ENCODE peak calls at places on chromosomes 12 and 14, in six cellular contexts. One of them, this sample, is unnamed.

GRCh38 chr14:54450535-54450934 is 9.4 kb upstream of the CNIH1 start:
- DNase-seq in GM10248: peak; percentile 55
- DNase-seq in stimulated activated effector memory CD8-positive, alpha-beta T cell treated with anti-CD3 and anti-CD28 coated beads, Interleukin-12 subunit alpha, Interleukin-12 subunit beta, amount 100 ng/mL, for 72 hours: no peak
- DNase-seq in stimulated activated CD4-positive, alpha-beta T cell treated with anti-CD3 and anti-CD28 coated beads, Interleukin-15, amount 100 ng/mL, for 48 hours: no peak
- DNase-seq in NCI-H1092 treated with DMSO at 0.1 percent for 48 hours: no peak
- DNase-seq in GM20000: peak; percentile 51
- DNase-seq in this sample: no peak

GRCh38 chr12:99959549-99960170 is 25.1 kb downstream of the ANKS1B start:
- DNase-seq in NCI-H1092 treated with DMSO at 0.1 percent for 48 hours: peak; percentile 88
- DNase-seq in GM20000: no peak
- DNase-seq in GM10248: no peak
- DNase-seq in stimulated activated CD4-positive, alpha-beta T cell treated with anti-CD3 and anti-CD28 coated beads, Interleukin-15, amount 100 ng/mL, for 48 hours: no peak
- DNase-seq in stimulated activated effector memory CD8-positive, alpha-beta T cell treated with anti-CD3 and anti-CD28 coated beads, Interleukin-12 subunit alpha, Interleukin-12 subunit beta, amount 100 ng/mL, for 72 hours: no peak
- DNase-seq in this sample: no peak

GRCh38 chr14:56774503-56774902 is 35.8 kb downstream of the OTX2 start:
- DNase-seq in GM10248: no peak
- DNase-seq in GM20000: no peak
- DNase-seq in NCI-H1092 treated with DMSO at 0.1 percent for 48 hours: no peak
- DNase-seq in stimulated activated effector memory CD8-positive, alpha-beta T cell treated with anti-CD3 and anti-CD28 coated beads, Interleukin-12 subunit alpha, Interleukin-12 subunit beta, amount 100 ng/mL, for 72 hours: no peak
- DNase-seq in stimulated activated CD4-positive, alpha-beta T cell treated with anti-CD3 and anti-CD28 coated beads, Interleukin-15, amount 100 ng/mL, for 48 hours: no peak
- DNase-seq in this sample: no peak

GRCh38 chr14:64726585-64726890 is 22.3 kb downstream of the PLEKHG3 start:
- DNase-seq in stimulated activated effector memory CD8-positive, alpha-beta T cell treated with anti-CD3 and anti-CD28 coated beads, Interleukin-12 subunit alpha, Interleukin-12 subunit beta, amount 100 ng/mL, for 72 hours: no peak
- DNase-seq in GM10248: no peak
- DNase-seq in stimulated activated CD4-positive, alpha-beta T cell treated with anti-CD3 and anti-CD28 coated beads, Interleukin-15, amount 100 ng/mL, for 48 hours: no peak
- DNase-seq in NCI-H1092 treated with DMSO at 0.1 percent for 48 hours: no peak
- DNase-seq in GM20000: no peak
- DNase-seq in this sample: no peak

GRCh38 chr14:73242274-73242960 is 5.1 kb downstream of the PAPLN start:
- DNase-seq in GM10248: no peak
- DNase-seq in NCI-H1092 treated with DMSO at 0.1 percent for 48 hours: no peak
- DNase-seq in GM20000: peak; percentile 61
- DNase-seq in stimulated activated CD4-positive, alpha-beta T cell treated with anti-CD3 and anti-CD28 coated beads, Interleukin-15, amount 100 ng/mL, for 48 hours: no peak
- DNase-seq in stimulated activated effector memory CD8-positive, alpha-beta T cell treated with anti-CD3 and anti-CD28 coated beads, Interleukin-12 subunit alpha, Interleukin-12 subunit beta, amount 100 ng/mL, for 72 hours: no peak
- DNase-seq in this sample: no peak

GRCh38 chr12:101802486-101802885 is 28.3 kb downstream of the GNPTAB start:
- DNase-seq in GM10248: no peak
- DNase-seq in NCI-H1092 treated with DMSO at 0.1 percent for 48 hours: no peak
- DNase-seq in stimulated activated effector memory CD8-positive, alpha-beta T cell treated with anti-CD3 and anti-CD28 coated beads, Interleukin-12 subunit alpha, Interleukin-12 subunit beta, amount 100 ng/mL, for 72 hours: no peak
- DNase-seq in stimulated activated CD4-positive, alpha-beta T cell treated with anti-CD3 and anti-CD28 coated beads, Interleukin-15, amount 100 ng/mL, for 48 hours: no peak
- DNase-seq in GM20000: no peak
- DNase-seq in this sample: no peak

GRCh38 chr14:24262821-24263733 is at the start of gene TGM1:
- DNase-seq in stimulated activated effector memory CD8-positive, alpha-beta T cell treated with anti-CD3 and anti-CD28 coated beads, Interleukin-12 subunit alpha, Interleukin-12 subunit beta, amount 100 ng/mL, for 72 hours: no peak
- DNase-seq in NCI-H1092 treated with DMSO at 0.1 percent for 48 hours: no peak
- DNase-seq in GM20000: no peak
- DNase-seq in GM10248: no peak
- DNase-seq in stimulated activated CD4-positive, alpha-beta T cell treated with anti-CD3 and anti-CD28 coated beads, Interleukin-15, amount 100 ng/mL, for 48 hours: no peak
- DNase-seq in this sample: no peak

GRCh38 chr12:53803703-53804102 is 51.9 kb upstream of the CISTR start:
- DNase-seq in GM10248: no peak
- DNase-seq in stimulated activated effector memory CD8-positive, alpha-beta T cell treated with anti-CD3 and anti-CD28 coated beads, Interleukin-12 subunit alpha, Interleukin-12 subunit beta, amount 100 ng/mL, for 72 hours: no peak
- DNase-seq in stimulated activated CD4-positive, alpha-beta T cell treated with anti-CD3 and anti-CD28 coated beads, Interleukin-15, amount 100 ng/mL, for 48 hours: no peak
- DNase-seq in NCI-H1092 treated with DMSO at 0.1 percent for 48 hours: no peak
- DNase-seq in GM20000: no peak
- DNase-seq in this sample: no peak

GRCh38 chr14:105053421-105053820 is 11.8 kb downstream of the GPR132 start:
- DNase-seq in NCI-H1092 treated with DMSO at 0.1 percent for 48 hours: no peak
- DNase-seq in stimulated activated CD4-positive, alpha-beta T cell treated with anti-CD3 and anti-CD28 coated beads, Interleukin-15, amount 100 ng/mL, for 48 hours: no peak
- DNase-seq in stimulated activated effector memory CD8-positive, alpha-beta T cell treated with anti-CD3 and anti-CD28 coated beads, Interleukin-12 subunit alpha, Interleukin-12 subunit beta, amount 100 ng/mL, for 72 hours: no peak
- DNase-seq in GM20000: no peak
- DNase-seq in GM10248: no peak
- DNase-seq in this sample: no peak

GRCh38 chr12:71755146-71755892 is 656 bp downstream of the RAB21 start:
- DNase-seq in stimulated activated effector memory CD8-positive, alpha-beta T cell treated with anti-CD3 and anti-CD28 coated beads, Interleukin-12 subunit alpha, Interleukin-12 subunit beta, amount 100 ng/mL, for 72 hours: peak; percentile 82
- DNase-seq in stimulated activated CD4-positive, alpha-beta T cell treated with anti-CD3 and anti-CD28 coated beads, Interleukin-15, amount 100 ng/mL, for 48 hours: peak; percentile 33
- DNase-seq in GM20000: peak; percentile 79
- DNase-seq in NCI-H1092 treated with DMSO at 0.1 percent for 48 hours: no peak
- DNase-seq in GM10248: peak; percentile 71
- DNase-seq in this sample: peak; percentile 51

GRCh38 chr12:29073631-29074239 is 75.3 kb upstream of the FAR2 start:
- DNase-seq in GM20000: peak; percentile 14
- DNase-seq in stimulated activated effector memory CD8-positive, alpha-beta T cell treated with anti-CD3 and anti-CD28 coated beads, Interleukin-12 subunit alpha, Interleukin-12 subunit beta, amount 100 ng/mL, for 72 hours: no peak
- DNase-seq in NCI-H1092 treated with DMSO at 0.1 percent for 48 hours: peak; percentile 12
- DNase-seq in GM10248: peak; percentile 20
- DNase-seq in stimulated activated CD4-positive, alpha-beta T cell treated with anti-CD3 and anti-CD28 coated beads, Interleukin-15, amount 100 ng/mL, for 48 hours: no peak
- DNase-seq in this sample: no peak

GRCh38 chr12:3084742-3085141 is 7.6 kb downstream of the TSPAN9 start:
- DNase-seq in GM20000: no peak
- DNase-seq in GM10248: no peak
- DNase-seq in stimulated activated effector memory CD8-positive, alpha-beta T cell treated with anti-CD3 and anti-CD28 coated beads, Interleukin-12 subunit alpha, Interleukin-12 subunit beta, amount 100 ng/mL, for 72 hours: no peak
- DNase-seq in NCI-H1092 treated with DMSO at 0.1 percent for 48 hours: no peak
- DNase-seq in stimulated activated CD4-positive, alpha-beta T cell treated with anti-CD3 and anti-CD28 coated beads, Interleukin-15, amount 100 ng/mL, for 48 hours: no peak
- DNase-seq in this sample: no peak

GRCh38 chr12:106195638-106196037 is 52.2 kb downstream of the CKAP4 start:
- DNase-seq in stimulated activated CD4-positive, alpha-beta T cell treated with anti-CD3 and anti-CD28 coated beads, Interleukin-15, amount 100 ng/mL, for 48 hours: no peak
- DNase-seq in NCI-H1092 treated with DMSO at 0.1 percent for 48 hours: no peak
- DNase-seq in GM20000: no peak
- DNase-seq in GM10248: no peak
- DNase-seq in stimulated activated effector memory CD8-positive, alpha-beta T cell treated with anti-CD3 and anti-CD28 coated beads, Interleukin-12 subunit alpha, Interleukin-12 subunit beta, amount 100 ng/mL, for 72 hours: no peak
- DNase-seq in this sample: no peak